ENCODE peak calls at places on chromosomes 5 and 9, in six cellular contexts. L is Peyer's patch, Q is cardiac muscle cell, D is bronchial epithelial cell, M is fibroblast of pulmonary artery, V is mucosa of descending colon. A is an unnamed sample.
A peak's percentile ranks its signal among the peaks of the same experiment; 100 is the strongest.

GRCh38 chr9:76642701-76643209 is 121.5 kb upstream of the PCA3 start:
- DNase-seq in V (no peak), D (no peak), Q (no peak), L (no peak), M (no peak), A (peak; percentile 65)

GRCh38 chr5:107582625-107583024 is 88.1 kb downstream of the EFNA5 start:
- DNase-seq in D (no peak), M (no peak), L (no peak), Q (no peak), V (no peak), A (no peak)

GRCh38 chr9:17229945-17230560 is 95.2 kb downstream of the CNTLN start:
- DNase-seq in V (no peak), Q (no peak), D (no peak), L (no peak), M (no peak), A (no peak)

GRCh38 chr9:93297659-93298497 is 113.9 kb downstream of the WNK2 start:
- DNase-seq in D (no peak), V (peak; percentile 63), M (no peak), L (no peak), Q (no peak), A (peak; percentile 58)

GRCh38 chr9:99635032-99635431 is 186.7 kb upstream of the NR4A3 start:
- DNase-seq in Q (peak; percentile 1), M (no peak), V (no peak), L (no peak), D (no peak), A (no peak)

GRCh38 chr5:81417052-81417451 is 23.1 kb upstream of the ACOT12 start:
- DNase-seq in D (peak; percentile 81), L (no peak), V (no peak), M (no peak), Q (no peak), A (no peak)

GRCh38 chr9:128705051-128705965 is 3.0 kb downstream of the PKN3 start:
- DNase-seq in V (peak; percentile 19), L (no peak), D (no peak), Q (no peak), M (no peak), A (peak; percentile 63)

GRCh38 chr5:68287976-68288755 is 72.6 kb downstream of the PIK3R1 start:
- DNase-seq in L (peak; percentile 63), Q (peak; percentile 62), M (peak; percentile 53), V (peak; percentile 80), D (peak; percentile 67), A (peak; percentile 91)

GRCh38 chr9:12595400-12595799 is 97.8 kb upstream of the TYRP1 start:
- DNase-seq in L (no peak), M (no peak), D (peak; percentile 33), Q (no peak), V (no peak), A (no peak)

GRCh38 chr5:145936401-145937131 is at the start of gene SH3RF2:
- DNase-seq in V (peak; percentile 91), Q (peak; percentile 69), L (no peak), D (peak; percentile 79), M (peak; percentile 64), A (no peak)

GRCh38 chr5:159906957-159907356 is 9.3 kb upstream of the ADRA1B start:
- DNase-seq in Q (no peak), V (peak; percentile 65), D (no peak), M (no peak), L (no peak), A (no peak)

GRCh38 chr5:178372091-178372695 is 139.6 kb upstream of the PHYKPL start:
- DNase-seq in D (no peak), L (no peak), M (no peak), V (peak; percentile 13), Q (no peak), A (no peak)

GRCh38 chr5:112830378-112830777 is 30.7 kb upstream of the SRP19 start:
- DNase-seq in Q (no peak), L (no peak), M (no peak), D (no peak), V (no peak), A (no peak)

GRCh38 chr9:114611516-114612271 is 603 bp downstream of the TMEM268 start:
- DNase-seq in M (peak; percentile 77), Q (peak; percentile 81), V (peak; percentile 81), L (peak; percentile 43), D (no peak), A (peak; percentile 89)

GRCh38 chr9:104494808-104495207 is 9.3 kb upstream of the OR13F1 start:
- DNase-seq in Q (peak; percentile 1), L (no peak), D (no peak), V (no peak), M (no peak), A (no peak)

GRCh38 chr5:158502686-158503085 is 597.0 kb downstream of the EBF1 start:
- DNase-seq in D (no peak), Q (no peak), M (no peak), V (no peak), L (no peak), A (no peak)

GRCh38 chr9:111752455-111752854 is 42.3 kb downstream of the SHOC1 start:
- DNase-seq in L (no peak), D (peak; percentile 73), M (peak; percentile 36), Q (peak; percentile 13), V (no peak), A (no peak)

GRCh38 chr9:82101475-82101874 is 112.9 kb downstream of the SPATA31D1 start:
- DNase-seq in Q (no peak), V (no peak), M (no peak), D (no peak), L (no peak), A (no peak)
- TF ChIP-seq CTCF in Q (no peak), V (no peak), M (no peak), D (no peak), L (no peak), A (no peak)

DNA sequence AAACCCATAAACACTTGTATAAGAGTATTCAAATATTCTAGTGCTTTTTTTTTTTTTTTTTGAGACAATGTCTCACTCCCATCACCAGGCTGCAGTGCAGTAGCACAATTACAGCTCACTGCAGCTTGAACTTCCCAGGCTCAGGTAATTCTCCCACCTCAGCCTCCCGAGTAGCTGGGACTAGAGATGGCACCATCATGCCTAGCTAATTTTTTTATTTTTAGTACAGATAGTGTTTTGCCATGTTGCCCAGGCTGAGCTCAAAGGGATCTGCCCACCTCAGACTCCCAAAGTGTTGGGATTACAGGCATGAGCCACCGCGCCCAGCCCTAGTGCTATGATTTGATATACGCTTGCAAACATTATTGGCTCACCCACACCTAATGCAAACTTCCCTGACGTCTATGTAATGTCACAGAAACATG is 11.8 kb downstream of the IL6ST start:
- DNase-seq in D (peak; percentile 29), Q (no peak), L (no peak), V (peak; percentile 51), M (peak; percentile 31), A (no peak)
- H3K4me3 ChIP-seq in D (no peak overlapping the region), Q (no peak overlapping the region), L (no peak overlapping the region), V (no peak overlapping the region), M (no peak overlapping the region), A (no peak overlapping the region)

GRCh38 chr5:133610489-133611356 is 1.6 kb downstream of the FSTL4 start:
- DNase-seq in D (peak; percentile 40), M (peak; percentile 28), V (peak; percentile 66), L (peak; percentile 21), Q (peak; percentile 50), A (peak; percentile 84)
- TF ChIP-seq CTCF in D (peak; percentile 80), M (peak; percentile 32), V (peak; percentile 47), L (no peak), Q (peak; percentile 48), A (no peak)

GRCh38 chr9:74499111-74499601 is 2.0 kb downstream of the RORB start:
- DNase-seq in M (no peak), D (no peak), L (no peak), Q (peak; percentile 30), V (no peak), A (peak; percentile 69)
- H3K4me3 ChIP-seq in M (peak overlapping the region; percentile 70), D (no peak overlapping the region), L (no peak overlapping the region), Q (peak overlapping the region; percentile 43), V (no peak overlapping the region), A (peak overlapping the region; percentile 69)

DNA sequence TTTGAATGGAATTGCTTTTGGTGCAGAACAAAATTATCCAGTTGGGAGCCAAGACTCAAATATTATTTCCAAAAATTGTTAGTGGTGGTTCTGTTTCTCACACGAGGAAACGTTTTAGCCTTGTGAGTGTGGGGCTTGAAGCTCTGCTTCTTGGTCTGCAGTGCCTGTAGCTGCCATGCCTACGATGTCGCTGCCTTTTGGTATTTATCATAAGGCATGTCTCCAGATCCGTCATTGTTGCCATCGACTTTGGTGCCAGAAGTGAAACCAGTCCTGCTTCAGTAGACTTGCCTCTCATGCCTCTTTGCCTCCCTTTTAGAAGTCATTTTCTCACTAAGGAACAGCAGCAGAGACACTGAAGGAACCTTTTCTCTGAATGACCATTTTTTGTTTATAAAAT is 29.7 kb upstream of the CATSPER3 start:
- DNase-seq in Q (no peak), V (no peak), D (no peak), L (no peak), M (no peak), A (no peak)
- TF ChIP-seq CTCF in Q (no peak), V (no peak), D (no peak), L (no peak), M (no peak), A (no peak)

DNA sequence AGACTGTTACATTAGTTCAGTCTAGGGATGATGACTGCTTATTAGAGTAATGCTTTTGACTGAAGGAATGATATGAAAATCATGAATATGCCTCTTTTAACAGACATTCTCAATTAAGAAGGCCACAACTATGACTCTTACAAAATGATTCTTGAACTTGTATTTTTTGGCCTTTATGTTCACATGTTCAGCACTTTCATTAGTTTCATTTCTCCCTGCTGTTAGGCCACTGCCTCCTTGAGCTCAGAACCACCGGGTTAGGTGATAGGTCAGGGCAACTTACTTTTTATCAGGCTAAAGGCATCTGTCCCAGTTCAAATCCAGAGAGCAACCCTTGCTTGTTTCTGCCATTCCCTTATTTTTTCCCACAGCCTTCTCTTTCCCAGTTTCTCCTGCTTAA is 235.2 kb upstream of the ELL2 start:
- DNase-seq in L (no peak), V (no peak), Q (no peak), D (no peak), M (no peak), A (no peak)
- H3K4me3 ChIP-seq in L (no peak overlapping the region), V (no peak overlapping the region), Q (no peak overlapping the region), D (no peak overlapping the region), M (no peak overlapping the region), A (no peak overlapping the region)